ENCODE peak calls at places on chromosomes 6 and 20, in seven cellular contexts. A, E, X, Y, S, I and Q are unnamed samples.

GRCh38 chr6:161486326-161486725 is 212.5 kb upstream of the AGPAT4 start:
- DNase-seq in A (no peak), E (no peak), X (peak; percentile 43), Y (no peak), S (peak; percentile 3), I (no peak), Q (no peak)

GRCh38 chr6:154579046-154579823 is 68.8 kb upstream of the CNKSR3 start:
- DNase-seq in A (no peak), E (no peak), X (no peak), Y (no peak), S (no peak), I (no peak), Q (no peak)

GRCh38 chr20:59819496-59820203 is 113.8 kb downstream of the SYCP2 start:
- DNase-seq in A (no peak), E (no peak), X (no peak), Y (no peak), S (no peak), I (no peak), Q (no peak)

GRCh38 chr6:110398778-110399177 is 16.6 kb downstream of the DDO start:
- DNase-seq in A (no peak), E (no peak), X (peak; percentile 37), Y (no peak), S (peak; percentile 11), I (no peak), Q (peak; percentile 88)

GRCh38 chr20:52540489-52540888 is 348.9 kb upstream of the ZFP64 start:
- DNase-seq in A (no peak), E (no peak), X (no peak), Y (no peak), S (no peak), I (no peak), Q (no peak)

GRCh38 chr6:109738200-109738599 is 47.1 kb downstream of the FIG4 start:
- DNase-seq in A (no peak), E (no peak), X (no peak), Y (no peak), S (no peak), I (no peak), Q (no peak)

GRCh38 chr6:115001726-115002436 is 659.1 kb upstream of the HS3ST5 start:
- DNase-seq in A (no peak), E (no peak), X (no peak), Y (no peak), S (peak; percentile 3), I (no peak), Q (peak; percentile 26)

GRCh38 chr20:57076951-57077350 is 189.5 kb downstream of the BMP7 start:
- DNase-seq in A (no peak), E (no peak), X (no peak), Y (no peak), S (no peak), I (no peak), Q (no peak)

GRCh38 chr20:55269913-55270312 is 735.4 kb downstream of the CBLN4 start:
- DNase-seq in A (no peak), E (no peak), X (peak; percentile 43), Y (no peak), S (no peak), I (no peak), Q (no peak)

GRCh38 chr6:74646461-74646860 is 559.4 kb downstream of the COL12A1 start:
- DNase-seq in A (no peak), E (no peak), X (no peak), Y (no peak), S (no peak), I (no peak), Q (no peak)

GRCh38 chr6:70380771-70381435 is 32.4 kb upstream of the FAM135A start:
- DNase-seq in A (no peak), E (no peak), X (no peak), Y (no peak), S (no peak), I (no peak), Q (no peak)

GRCh38 chr20:341682-342081 is 5.2 kb upstream of the NRSN2 start:
- DNase-seq in A (no peak), E (no peak), X (peak; percentile 96), Y (no peak), S (peak; percentile 92), I (no peak), Q (peak; percentile 77)

GRCh38 chr6:127102859-127103258 is 15.6 kb upstream of the RSPO3 start:
- DNase-seq in A (no peak), E (no peak), X (no peak), Y (no peak), S (no peak), I (no peak), Q (no peak)

GRCh38 chr20:60627751-60628565 is 624.1 kb upstream of the CDH4 start:
- DNase-seq in A (no peak), E (no peak), X (no peak), Y (no peak), S (no peak), I (no peak), Q (no peak)

GRCh38 chr6:36079596-36079995 is 50.7 kb upstream of the MAPK13 start:
- DNase-seq in A (no peak), E (no peak), X (no peak), Y (no peak), S (no peak), I (no peak), Q (no peak)

GRCh38 chr6:159616456-159616855 is 76.6 kb downstream of the SOD2 start:
- DNase-seq in A (no peak), E (no peak), X (no peak), Y (no peak), S (no peak), I (no peak), Q (no peak)

GRCh38 chr20:50663095-50663821 is 28.1 kb downstream of the RIPOR3 start:
- DNase-seq in A (no peak), E (no peak), X (no peak), Y (no peak), S (no peak), I (no peak), Q (no peak)

GRCh38 chr6:33850869-33851541 is 47.2 kb upstream of the MLN start:
- DNase-seq in A (no peak), E (no peak), X (no peak), Y (no peak), S (no peak), I (no peak), Q (no peak)

GRCh38 chr6:44636576-44637248 is 249.2 kb downstream of the CDC5L start:
- DNase-seq in A (no peak), E (no peak), X (no peak), Y (no peak), S (no peak), I (no peak), Q (no peak)

GRCh38 chr20:24981282-24981681 is 11.3 kb downstream of the APMAP start:
- DNase-seq in A (no peak), E (no peak), X (no peak), Y (no peak), S (no peak), I (no peak), Q (no peak)

GRCh38 chr20:9220874-9221547 is 152.1 kb downstream of the PLCB4 start:
- DNase-seq in A (peak; percentile 33), E (no peak), X (peak; percentile 75), Y (no peak), S (peak; percentile 88), I (no peak), Q (no peak)

DNA sequence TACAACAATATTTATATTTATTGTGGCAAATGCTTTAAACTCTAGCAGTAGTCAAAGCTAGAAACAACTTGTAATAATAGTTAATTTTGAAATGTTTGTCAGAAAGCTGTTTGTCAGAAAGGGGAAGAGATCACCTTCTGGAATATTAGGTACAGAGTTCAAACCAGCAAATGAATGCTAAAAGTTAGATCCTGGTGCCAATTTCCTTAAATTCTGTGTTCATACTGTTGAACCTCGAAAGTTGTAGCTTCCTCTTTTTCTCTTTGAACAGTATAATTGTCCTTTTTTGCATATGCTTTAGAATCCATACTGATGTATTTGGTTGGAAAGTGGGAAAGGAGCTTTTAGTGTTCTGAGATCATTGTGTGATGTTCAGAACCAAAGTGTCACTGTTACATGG is 22.4 kb downstream of the ITCH start:
- DNase-seq in A (no peak), E (no peak), X (no peak), Y (no peak), S (no peak), I (no peak), Q (no peak)
- H3K27ac ChIP-seq in A (no peak overlapping the region), E (no peak overlapping the region), X (no peak overlapping the region), Y (no peak overlapping the region), S (no peak overlapping the region), I (no peak overlapping the region), Q (no peak overlapping the region)

GRCh38 chr20:34001378-34001777 is 7.7 kb downstream of the RALY start:
- DNase-seq in A (no peak), E (no peak), X (no peak), Y (no peak), S (no peak), I (no peak), Q (no peak)
- H3K27ac ChIP-seq in A (no peak overlapping the region), E (no peak overlapping the region), X (no peak overlapping the region), Y (no peak overlapping the region), S (no peak overlapping the region), I (no peak overlapping the region), Q (no peak overlapping the region)

GRCh38 chr20:63564036-63564810 is 9.8 kb downstream of the HELZ2 start:
- DNase-seq in A (no peak), E (no peak), X (no peak), Y (no peak), S (no peak), I (no peak), Q (no peak)

GRCh38 chr20:63565021-63565698 is 8.9 kb downstream of the HELZ2 start:
- DNase-seq in A (no peak), E (no peak), X (no peak), Y (no peak), S (no peak), I (no peak), Q (no peak)

GRCh38 chr20:63567132-63567381 is 7.0 kb downstream of the HELZ2 start:
- DNase-seq in A (no peak), E (no peak), X (no peak), Y (no peak), S (no peak), I (no peak), Q (no peak)

GRCh38 chr20:63566395-63567131 is 7.5 kb downstream of the HELZ2 start:
- DNase-seq in A (no peak), E (no peak), X (no peak), Y (no peak), S (no peak), I (no peak), Q (no peak)

DNA sequence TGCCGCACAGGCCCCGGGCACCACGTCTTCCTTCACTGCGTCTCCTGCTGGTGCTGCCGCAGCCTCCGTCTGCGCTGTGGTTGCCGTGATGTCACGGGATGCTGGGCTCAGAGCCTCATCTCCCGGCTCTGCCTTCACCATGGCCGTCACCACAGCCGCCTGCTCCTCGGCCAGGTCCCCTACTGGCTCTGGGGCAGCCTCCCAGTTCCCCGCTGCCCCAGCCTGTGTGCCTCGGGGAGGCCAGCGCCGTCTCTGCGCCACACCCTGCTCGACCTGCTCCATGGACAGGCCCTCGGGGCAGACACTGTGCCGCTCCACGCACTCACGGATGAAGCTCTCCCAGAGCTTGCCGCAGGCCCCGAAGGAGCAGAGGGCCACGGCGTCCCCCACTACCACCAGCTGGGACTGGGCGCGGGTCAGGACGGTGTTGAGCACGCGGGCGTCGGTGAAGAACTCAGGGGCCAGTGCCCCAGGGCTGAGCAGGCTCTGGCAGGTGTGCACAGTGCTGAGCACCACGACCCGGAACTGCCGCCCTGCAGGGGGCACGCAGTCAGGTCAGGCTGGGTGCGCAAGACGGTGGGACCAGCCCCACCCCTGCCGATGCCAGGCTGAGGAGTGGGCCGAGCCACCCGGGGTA is 8.2 kb downstream of the HELZ2 start:
- DNase-seq in A (no peak), E (no peak), X (no peak), Y (no peak), S (no peak), I (no peak), Q (no peak)
- H3K27ac ChIP-seq in A (no peak overlapping the region), E (no peak overlapping the region), X (no peak overlapping the region), Y (no peak overlapping the region), S (no peak overlapping the region), I (no peak overlapping the region), Q (no peak overlapping the region)

GRCh38 chr6:134453792-134454510 is 136.0 kb upstream of the SGK1 start:
- DNase-seq in A (no peak), E (no peak), X (no peak), Y (no peak), S (no peak), I (no peak), Q (no peak)
- H3K27ac ChIP-seq in A (no peak overlapping the region), E (no peak overlapping the region), X (peak overlapping the region; percentile 8), Y (no peak overlapping the region), S (peak overlapping the region; percentile 73), I (no peak overlapping the region), Q (no peak overlapping the region)